ENCODE peak calls at places on chromosome 22, in five cellular contexts. One of them, this sample, is unnamed.
A peak's percentile ranks its signal among the peaks of the same experiment; 100 is the strongest.

GRCh38 chr22:37126383-37126782 is 16.9 kb upstream of the TMPRSS6 start:
- DNase-seq in transverse colon: no peak
- DNase-seq in AG04450: no peak
- DNase-seq in IMR-90: no peak
- DNase-seq in esophagus squamous epithelium: no peak
- DNase-seq in this sample: no peak

GRCh38 chr22:28538922-28539321 is 140.7 kb downstream of the TTC28 start:
- DNase-seq in IMR-90: no peak
- DNase-seq in esophagus squamous epithelium: no peak
- DNase-seq in transverse colon: no peak
- DNase-seq in AG04450: no peak
- DNase-seq in this sample: no peak

GRCh38 chr22:26757496-26757895 is 100.1 kb downstream of the MIAT start:
- DNase-seq in transverse colon: no peak
- DNase-seq in AG04450: no peak
- DNase-seq in IMR-90: no peak
- DNase-seq in esophagus squamous epithelium: no peak
- DNase-seq in this sample: no peak

GRCh38 chr22:38262051-38262795 is 10.6 kb downstream of the TMEM184B start:
- DNase-seq in IMR-90: no peak
- DNase-seq in transverse colon: peak; percentile 78
- DNase-seq in AG04450: no peak
- DNase-seq in esophagus squamous epithelium: no peak
- DNase-seq in this sample: peak; percentile 69

GRCh38 chr22:36528336-36528735 is 630 bp downstream of the EIF3D start:
- DNase-seq in esophagus squamous epithelium: no peak
- DNase-seq in transverse colon: no peak
- DNase-seq in AG04450: no peak
- DNase-seq in IMR-90: no peak
- DNase-seq in this sample: no peak

GRCh38 chr22:32325811-32326237 is 31.8 kb upstream of the RFPL3 start:
- DNase-seq in esophagus squamous epithelium: no peak
- DNase-seq in IMR-90: no peak
- DNase-seq in AG04450: no peak
- DNase-seq in transverse colon: no peak
- DNase-seq in this sample: no peak

GRCh38 chr22:35072939-35073338 is 7.0 kb downstream of the ISX start:
- DNase-seq in transverse colon: no peak
- DNase-seq in AG04450: no peak
- DNase-seq in esophagus squamous epithelium: no peak
- DNase-seq in IMR-90: peak; percentile 3
- DNase-seq in this sample: no peak

GRCh38 chr22:37485714-37486223 is 415 bp downstream of the MFNG start:
- DNase-seq in AG04450: no peak
- DNase-seq in esophagus squamous epithelium: no peak
- DNase-seq in transverse colon: no peak
- DNase-seq in IMR-90: no peak
- DNase-seq in this sample: no peak

GRCh38 chr22:27416553-27417427 is 384.8 kb downstream of the MN1 start:
- DNase-seq in AG04450: peak; percentile 68
- DNase-seq in transverse colon: no peak
- DNase-seq in esophagus squamous epithelium: no peak
- DNase-seq in IMR-90: peak; percentile 88
- DNase-seq in this sample: no peak

GRCh38 chr22:44711236-44711560 is 9.2 kb downstream of the PRR5 start:
- DNase-seq in esophagus squamous epithelium: no peak
- DNase-seq in IMR-90: no peak
- DNase-seq in AG04450: no peak
- DNase-seq in transverse colon: no peak
- DNase-seq in this sample: no peak

GRCh38 chr22:38422615-38423511 is 32.1 kb downstream of the KCNJ4 start:
- DNase-seq in transverse colon: peak; percentile 38
- DNase-seq in esophagus squamous epithelium: no peak
- DNase-seq in IMR-90: no peak
- DNase-seq in AG04450: no peak
- DNase-seq in this sample: peak; percentile 49

GRCh38 chr22:24553597-24554315 is 1.2 kb downstream of the GUCD1 start:
- DNase-seq in AG04450: no peak
- DNase-seq in esophagus squamous epithelium: no peak
- DNase-seq in transverse colon: peak; percentile 29
- DNase-seq in IMR-90: peak; percentile 40
- DNase-seq in this sample: peak; percentile 36

GRCh38 chr22:50445071-50445879 is 29.6 kb downstream of the SBF1 start:
- DNase-seq in transverse colon: no peak
- DNase-seq in esophagus squamous epithelium: no peak
- DNase-seq in AG04450: no peak
- DNase-seq in IMR-90: no peak
- DNase-seq in this sample: no peak

GRCh38 chr22:50139843-50140415 is 30.6 kb upstream of the PANX2 start:
- DNase-seq in IMR-90: no peak
- DNase-seq in AG04450: no peak
- DNase-seq in transverse colon: no peak
- DNase-seq in esophagus squamous epithelium: no peak
- DNase-seq in this sample: no peak

GRCh38 chr22:38062782-38063181 is 5.6 kb downstream of the PICK1 start:
- DNase-seq in transverse colon: peak; percentile 23
- DNase-seq in esophagus squamous epithelium: no peak
- DNase-seq in AG04450: no peak
- DNase-seq in IMR-90: no peak
- DNase-seq in this sample: no peak

GRCh38 chr22:40418366-40419201 is 48.2 kb downstream of the SGSM3 start:
- DNase-seq in IMR-90: peak; percentile 56
- DNase-seq in esophagus squamous epithelium: no peak
- DNase-seq in transverse colon: peak; percentile 32
- DNase-seq in AG04450: peak; percentile 39
- DNase-seq in this sample: no peak

GRCh38 chr22:46113110-46113909 is 37.0 kb upstream of the PPARA start:
- DNase-seq in esophagus squamous epithelium: no peak
- DNase-seq in IMR-90: no peak
- DNase-seq in transverse colon: no peak
- DNase-seq in AG04450: no peak
- DNase-seq in this sample: no peak

GRCh38 chr22:40216041-40216756 is 38.5 kb downstream of the TNRC6B start:
- DNase-seq in AG04450: no peak
- DNase-seq in esophagus squamous epithelium: no peak
- DNase-seq in transverse colon: peak; percentile 28
- DNase-seq in IMR-90: no peak
- DNase-seq in this sample: no peak

GRCh38 chr22:23270212-23270733 is 90.0 kb downstream of the BCR start:
- DNase-seq in esophagus squamous epithelium: no peak
- DNase-seq in IMR-90: peak; percentile 7
- DNase-seq in transverse colon: no peak
- DNase-seq in AG04450: no peak
- DNase-seq in this sample: no peak

GRCh38 chr22:25747245-25747944 is 5.4 kb downstream of the MYO18B start:
- DNase-seq in esophagus squamous epithelium: no peak
- DNase-seq in AG04450: peak; percentile 36
- DNase-seq in transverse colon: peak; percentile 56
- DNase-seq in IMR-90: peak; percentile 88
- DNase-seq in this sample: peak; percentile 70

GRCh38 chr22:26848244-26848920 is 191.0 kb downstream of the MIAT start:
- DNase-seq in esophagus squamous epithelium: no peak
- DNase-seq in IMR-90: no peak
- DNase-seq in AG04450: no peak
- DNase-seq in transverse colon: no peak
- DNase-seq in this sample: no peak

GRCh38 chr22:22431271-22432220 is 77.0 kb downstream of the ZNF280B start:
- DNase-seq in esophagus squamous epithelium: no peak
- DNase-seq in transverse colon: peak; percentile 72
- DNase-seq in IMR-90: peak; percentile 34
- DNase-seq in AG04450: peak; percentile 6
- DNase-seq in this sample: no peak

GRCh38 chr22:28146401-28147304 is 227.6 kb upstream of the PITPNB start:
- DNase-seq in esophagus squamous epithelium: no peak
- DNase-seq in AG04450: no peak
- DNase-seq in transverse colon: no peak
- DNase-seq in IMR-90: no peak
- DNase-seq in this sample: no peak

GRCh38 chr22:28869736-28870135 is 13.6 kb upstream of the ZNRF3 start:
- DNase-seq in AG04450: no peak
- DNase-seq in transverse colon: no peak
- DNase-seq in esophagus squamous epithelium: no peak
- DNase-seq in IMR-90: no peak
- DNase-seq in this sample: no peak

GRCh38 chr22:29014301-29014700 is 47.3 kb downstream of the C22orf31 start:
- DNase-seq in transverse colon: no peak
- DNase-seq in AG04450: no peak
- DNase-seq in IMR-90: no peak
- DNase-seq in esophagus squamous epithelium: no peak
- DNase-seq in this sample: no peak

GRCh38 chr22:24315367-24315781 is 44.7 kb downstream of the SPECC1L start:
- DNase-seq in IMR-90: peak; percentile 89
- DNase-seq in esophagus squamous epithelium: no peak
- DNase-seq in transverse colon: no peak
- DNase-seq in AG04450: peak; percentile 71
- DNase-seq in this sample: no peak

DNA sequence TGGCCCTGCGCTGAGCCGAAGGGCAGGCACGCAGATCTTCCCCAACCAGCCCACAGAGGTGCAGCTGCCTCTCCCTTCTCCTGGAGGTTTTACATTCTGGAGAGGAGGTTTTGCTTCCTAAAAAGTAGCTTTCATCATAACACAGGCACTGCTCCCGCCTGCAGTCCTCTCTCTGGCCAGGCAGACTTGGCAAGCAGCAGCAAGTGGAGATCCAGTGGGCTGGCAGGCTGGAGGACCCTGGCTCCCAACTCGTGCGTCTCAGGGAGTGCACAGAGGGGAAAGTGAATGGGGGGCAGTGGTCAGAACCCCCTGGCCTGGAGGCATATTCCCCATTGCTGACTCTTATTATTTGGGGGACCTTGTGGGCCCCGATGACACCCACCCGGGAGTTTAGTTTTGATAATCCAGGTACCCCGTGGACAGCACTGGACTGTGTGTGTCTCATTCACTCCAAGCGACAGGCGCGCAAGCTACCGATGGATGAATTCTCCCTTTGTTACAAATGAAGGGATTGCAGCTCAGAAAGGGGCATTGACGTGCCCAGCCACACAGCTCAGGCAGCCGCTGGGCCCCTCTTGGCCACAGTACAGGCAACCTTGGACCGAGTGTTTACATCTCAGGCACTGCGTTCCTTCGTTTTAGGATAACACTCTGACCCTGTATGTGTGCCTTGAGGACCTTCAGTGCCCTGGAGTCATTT is 1223.9 kb downstream of the BRD1 start:
- DNase-seq in AG04450: no peak
- DNase-seq in esophagus squamous epithelium: no peak
- DNase-seq in transverse colon: no peak
- DNase-seq in IMR-90: no peak
- DNase-seq in this sample: no peak
- H3K9me3 ChIP-seq in AG04450: peaks cover 87% of the 10 kb centered on the region
- H3K9me3 ChIP-seq in esophagus squamous epithelium: no peaks in the 10 kb centered on the region
- H3K9me3 ChIP-seq in transverse colon: no peaks in the 10 kb centered on the region
- H3K9me3 ChIP-seq in IMR-90: peaks cover 63% of the 10 kb centered on the region
- H3K9me3 ChIP-seq in this sample: peaks cover 1% of the 10 kb centered on the region

DNA sequence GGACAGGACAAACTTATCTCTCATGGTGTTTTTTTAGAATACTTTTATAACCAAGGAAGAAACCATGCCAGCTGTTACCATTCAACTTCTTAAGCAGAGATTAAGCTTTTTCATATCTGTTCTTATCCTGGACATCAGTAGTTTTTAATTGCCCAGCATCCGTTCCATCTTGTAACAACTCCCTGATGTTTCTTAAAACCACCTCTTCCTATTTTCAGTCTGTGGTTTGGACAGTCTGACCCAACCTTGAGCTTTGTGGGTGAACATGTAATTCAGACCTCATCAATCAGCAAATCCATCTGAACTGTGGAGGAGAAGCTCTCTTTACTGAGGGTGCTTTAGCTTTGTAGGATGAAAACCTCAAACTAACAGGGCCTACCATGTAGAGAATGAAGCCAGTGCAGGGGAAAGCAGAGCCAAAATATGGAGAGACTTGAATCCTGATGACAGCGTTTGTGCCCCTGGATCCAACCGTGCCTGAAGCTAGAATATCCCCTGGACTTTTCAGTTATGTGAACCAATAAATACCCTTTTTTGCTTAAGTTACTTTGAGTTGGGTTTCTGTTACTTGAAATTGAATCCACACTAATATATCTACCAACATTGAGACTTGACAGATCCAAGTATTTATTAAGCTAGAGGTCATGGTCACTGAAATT is 9.4 kb downstream of the TUG1 start:
- DNase-seq in IMR-90: no peak
- DNase-seq in esophagus squamous epithelium: no peak
- DNase-seq in transverse colon: no peak
- DNase-seq in AG04450: no peak
- DNase-seq in this sample: no peak
- H3K9me3 ChIP-seq in IMR-90: peaks cover 14% of the 10 kb centered on the region
- H3K9me3 ChIP-seq in esophagus squamous epithelium: peaks cover 34% of the 10 kb centered on the region
- H3K9me3 ChIP-seq in transverse colon: peaks cover 28% of the 10 kb centered on the region
- H3K9me3 ChIP-seq in AG04450: peaks cover 7% of the 10 kb centered on the region
- H3K9me3 ChIP-seq in this sample: peaks cover 65% of the 10 kb centered on the region

DNA sequence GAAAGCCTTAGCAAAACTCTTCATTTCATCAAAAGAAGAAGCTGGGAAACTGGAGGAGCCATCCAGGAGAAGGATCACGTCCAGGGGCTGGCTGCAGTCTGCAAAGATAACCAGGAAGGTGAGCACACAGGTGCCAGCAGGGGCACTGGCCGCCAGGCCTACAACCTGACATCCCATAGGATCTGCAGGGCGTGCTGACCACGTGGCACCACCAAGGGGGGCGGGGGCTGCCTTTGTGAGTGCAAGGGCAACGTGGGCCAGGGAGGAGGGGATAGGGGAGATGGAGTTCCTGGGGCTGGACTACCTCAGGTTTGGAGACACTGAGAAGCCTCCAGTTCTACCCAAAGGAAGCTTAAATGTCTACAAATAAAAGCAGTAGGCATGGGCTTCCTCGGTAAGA is 102.7 kb upstream of the CCT8L2 start:
- DNase-seq in AG04450: no peak
- DNase-seq in IMR-90: no peak
- DNase-seq in esophagus squamous epithelium: no peak
- DNase-seq in transverse colon: no peak
- DNase-seq in this sample: no peak
- H3K9me3 ChIP-seq in AG04450: peaks cover 44% of the 10 kb centered on the region
- H3K9me3 ChIP-seq in IMR-90: peaks cover 14% of the 10 kb centered on the region
- H3K9me3 ChIP-seq in esophagus squamous epithelium: no peaks in the 10 kb centered on the region
- H3K9me3 ChIP-seq in transverse colon: no peaks in the 10 kb centered on the region
- H3K9me3 ChIP-seq in this sample: peaks cover 46% of the 10 kb centered on the region

DNA sequence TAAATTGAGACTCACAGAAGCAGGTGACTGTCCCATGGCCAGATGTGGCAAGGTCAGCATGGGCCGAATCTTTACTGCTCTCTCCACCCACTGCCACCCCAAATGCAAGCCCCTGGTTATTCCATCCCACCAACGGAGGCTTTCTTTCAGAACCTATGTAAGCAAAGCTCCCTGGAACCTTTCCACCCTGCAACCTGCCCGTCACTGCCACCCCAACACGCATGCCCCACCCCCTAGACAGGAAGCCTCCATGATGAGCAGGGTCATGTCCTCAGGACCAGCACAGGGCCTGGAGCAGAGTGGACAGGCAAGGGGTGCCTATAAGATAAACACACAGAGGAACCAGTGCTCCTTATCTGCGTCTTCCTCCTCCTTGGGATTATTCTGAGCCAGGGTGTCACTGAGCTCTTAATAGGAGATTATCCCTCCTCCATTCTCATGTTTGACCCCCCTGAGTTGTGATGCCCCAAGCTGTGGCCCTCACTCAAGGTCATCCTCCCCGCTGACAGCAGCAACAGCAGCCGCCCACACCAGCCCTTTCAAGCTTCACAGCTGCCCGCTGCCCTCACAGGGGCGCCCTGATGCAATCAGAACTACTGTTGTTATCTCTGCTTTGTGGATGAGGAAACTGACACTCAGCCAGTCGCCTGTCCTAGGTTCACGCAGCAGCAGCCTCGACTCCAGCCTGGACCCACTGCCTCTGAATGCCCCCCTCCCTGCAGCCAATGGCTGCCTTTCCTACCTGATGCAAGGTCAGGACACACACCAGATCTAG is 647.2 kb downstream of the TBC1D22A start:
- DNase-seq in AG04450: no peak
- DNase-seq in esophagus squamous epithelium: no peak
- DNase-seq in transverse colon: no peak
- DNase-seq in IMR-90: no peak
- DNase-seq in this sample: no peak
- H3K9me3 ChIP-seq in AG04450: peaks cover 8% of the 10 kb centered on the region
- H3K9me3 ChIP-seq in esophagus squamous epithelium: no peaks in the 10 kb centered on the region
- H3K9me3 ChIP-seq in transverse colon: no peaks in the 10 kb centered on the region
- H3K9me3 ChIP-seq in IMR-90: peaks cover 7% of the 10 kb centered on the region
- H3K9me3 ChIP-seq in this sample: no peaks in the 10 kb centered on the region